ENCODE peak calls at places on chromosomes 11 and 22, in four cellular contexts. K, V, M and A are unnamed samples.

GRCh38 chr22:49959782-49960158 is 802 bp upstream of the PIM3 start:
- DNase-seq in V (no peak), M (no peak), K (peak; percentile 56), A (no peak)

GRCh38 chr22:26570126-26570525 is 19.8 kb downstream of the TPST2 start:
- DNase-seq in K (no peak), M (no peak), V (no peak), A (no peak)

GRCh38 chr11:46235777-46236688 is 41.4 kb upstream of the CREB3L1 start:
- DNase-seq in V (no peak), K (no peak), M (no peak), A (no peak)

GRCh38 chr11:33655842-33656600 is 44.6 kb downstream of the C11orf91 start:
- DNase-seq in M (no peak), K (no peak), V (no peak), A (no peak)

GRCh38 chr11:92322225-92322624 is 97.6 kb downstream of the FAT3 start:
- DNase-seq in M (no peak), V (no peak), K (peak; percentile 9), A (no peak)

GRCh38 chr11:32584921-32585320 is 1.3 kb downstream of the EIF3M start:
- DNase-seq in K (no peak), M (no peak), V (no peak), A (no peak)

GRCh38 chr11:73931039-73931645 is 19.7 kb upstream of the DNAJB13 start:
- DNase-seq in M (no peak), V (peak; percentile 30), K (peak; percentile 28), A (no peak)

GRCh38 chr11:32071811-32072210 is 19.1 kb upstream of the RCN1 start:
- DNase-seq in V (no peak), K (peak; percentile 11), M (no peak), A (no peak)

GRCh38 chr11:102546923-102547471 is 16.4 kb upstream of the MMP7 start:
- DNase-seq in M (no peak), K (no peak), V (no peak), A (peak; percentile 60)

GRCh38 chr22:47290706-47291430 is 528.4 kb downstream of the TBC1D22A start:
- DNase-seq in K (no peak), V (no peak), M (no peak), A (no peak)

GRCh38 chr22:24067587-24068376 is 56.7 kb downstream of the CABIN1 start:
- DNase-seq in M (no peak), V (peak; percentile 34), K (no peak), A (no peak)

GRCh38 chr11:40722179-40722795 is 737.2 kb downstream of the LRRC4C start:
- DNase-seq in V (no peak), M (no peak), K (peak; percentile 4), A (no peak)

GRCh38 chr11:85724750-85725465 is 38.9 kb upstream of the CCDC89 start:
- DNase-seq in M (no peak), K (no peak), V (no peak), A (no peak)

GRCh38 chr11:68028802-68029475 is 1.5 kb upstream of the NDUFS8 start:
- DNase-seq in M (no peak), K (peak; percentile 49), V (no peak), A (no peak)

GRCh38 chr11:94218372-94218771 is 86.0 kb upstream of the IZUMO1R start:
- DNase-seq in V (no peak), K (no peak), M (no peak), A (no peak)

GRCh38 chr11:117620131-117620530 is 176.9 kb downstream of the DSCAML1 start:
- DNase-seq in M (no peak), K (no peak), V (no peak), A (no peak)

GRCh38 chr11:57347336-57347735 is 9.2 kb downstream of the P2RX3 start:
- DNase-seq in K (no peak), V (no peak), M (no peak), A (no peak)

GRCh38 chr11:72102946-72103753 is at the start of gene LAMTOR1:
- DNase-seq in V (peak; percentile 99), K (peak; percentile 98), M (peak; percentile 96), A (peak; percentile 94)

GRCh38 chr11:18479063-18479462 is 23.4 kb downstream of the LDHAL6A start:
- DNase-seq in K (no peak), V (no peak), M (no peak), A (no peak)

GRCh38 chr11:112958670-112959069 is 2.5 kb upstream of the NCAM1 start:
- DNase-seq in M (no peak), V (no peak), K (peak; percentile 49), A (no peak)

GRCh38 chr11:1171223-1171984 is 13.7 kb downstream of the MUC5AC start:
- DNase-seq in V (no peak), M (no peak), K (no peak), A (no peak)

GRCh38 chr22:36850682-36851081 is 10.1 kb upstream of the NCF4 start:
- DNase-seq in K (no peak), V (no peak), M (no peak), A (no peak)

GRCh38 chr11:126925321-126926093 is 75.1 kb downstream of the KIRREL3 start:
- DNase-seq in M (no peak), V (peak; percentile 76), K (peak; percentile 75), A (no peak)

GRCh38 chr11:130705670-130706421 is 210.4 kb downstream of the SNX19 start:
- DNase-seq in M (no peak), K (peak; percentile 68), V (no peak), A (no peak)

GRCh38 chr11:12975149-12975548 is 34.0 kb upstream of the RASSF10 start:
- DNase-seq in V (no peak), K (no peak), M (no peak), A (no peak)

GRCh38 chr11:35282226-35282882 is 137.0 kb downstream of the SLC1A2 start:
- DNase-seq in K (no peak), V (no peak), M (no peak), A (no peak)

GRCh38 chr11:6705905-6706535 is 22.9 kb upstream of the MRPL17 start:
- DNase-seq in M (peak; percentile 10), K (no peak), V (peak; percentile 47), A (peak; percentile 51)

GRCh38 chr11:3865388-3866193 is 10.1 kb downstream of the STIM1 start:
- DNase-seq in V (no peak), M (no peak), K (no peak), A (no peak)

GRCh38 chr11:115042002-115042401 is 363.7 kb downstream of the NXPE2 start:
- DNase-seq in V (no peak), M (no peak), K (peak; percentile 6), A (no peak)

GRCh38 chr11:17171342-17171741 is 36.4 kb downstream of the PIK3C2A start:
- DNase-seq in V (no peak), M (no peak), K (no peak), A (no peak)

GRCh38 chr22:16131918-16132317 is 442.1 kb downstream of the POTEH start:
- DNase-seq in V (no peak), M (no peak), K (no peak), A (no peak)

GRCh38 chr11:17695454-17696441 is 23.6 kb upstream of the MYOD1 start:
- DNase-seq in V (no peak), K (no peak), M (no peak), A (no peak)